ENCODE peak calls at places on chromosome 5, in six cellular contexts. One of them, this sample, is unnamed.

GRCh38 chr5:6633469-6634326 is 458 bp downstream of the SRD5A1 start:
- DNase-seq in A549: peak
- DNase-seq in endothelial cell of umbilical vein: no peak
- DNase-seq in HepG2: no peak
- DNase-seq in H1: peak
- DNase-seq in K562: no peak
- DNase-seq in this sample: peak

GRCh38 chr5:10352404-10353240 is 873 bp upstream of the MARCHF6 start:
- DNase-seq in A549: no peak
- DNase-seq in endothelial cell of umbilical vein: no peak
- DNase-seq in HepG2: peak
- DNase-seq in H1: no peak
- DNase-seq in K562: peak
- DNase-seq in this sample: no peak

GRCh38 chr5:96852769-96853168 is 23.5 kb upstream of the ERAP2 start:
- DNase-seq in A549: no peak
- DNase-seq in endothelial cell of umbilical vein: no peak
- DNase-seq in HepG2: no peak
- DNase-seq in H1: no peak
- DNase-seq in K562: no peak
- DNase-seq in this sample: no peak

GRCh38 chr5:178587793-178588611 is 2.2 kb downstream of the COL23A1 start:
- DNase-seq in A549: no peak
- DNase-seq in endothelial cell of umbilical vein: no peak
- DNase-seq in HepG2: no peak
- DNase-seq in H1: no peak
- DNase-seq in K562: no peak
- DNase-seq in this sample: no peak

GRCh38 chr5:173572431-173573125 is 43.9 kb downstream of the BOD1 start:
- DNase-seq in A549: no peak
- DNase-seq in endothelial cell of umbilical vein: no peak
- DNase-seq in HepG2: no peak
- DNase-seq in H1: no peak
- DNase-seq in K562: no peak
- DNase-seq in this sample: no peak

GRCh38 chr5:179798771-179799643 is 5.2 kb downstream of the LTC4S start:
- DNase-seq in A549: no peak
- DNase-seq in endothelial cell of umbilical vein: no peak
- DNase-seq in HepG2: no peak
- DNase-seq in H1: no peak
- DNase-seq in K562: no peak
- DNase-seq in this sample: no peak

GRCh38 chr5:106415541-106415940 is 1255.2 kb downstream of the EFNA5 start:
- DNase-seq in A549: no peak
- DNase-seq in endothelial cell of umbilical vein: no peak
- DNase-seq in HepG2: no peak
- DNase-seq in H1: no peak
- DNase-seq in K562: no peak
- DNase-seq in this sample: no peak

GRCh38 chr5:132561601-132562000 is 4.8 kb downstream of the RAD50 start:
- DNase-seq in A549: no peak
- DNase-seq in endothelial cell of umbilical vein: no peak
- DNase-seq in HepG2: no peak
- DNase-seq in H1: no peak
- DNase-seq in K562: no peak
- DNase-seq in this sample: no peak

GRCh38 chr5:13704401-13704800 is 240.1 kb downstream of the DNAH5 start:
- DNase-seq in A549: no peak
- DNase-seq in endothelial cell of umbilical vein: no peak
- DNase-seq in HepG2: no peak
- DNase-seq in H1: no peak
- DNase-seq in K562: no peak
- DNase-seq in this sample: no peak

GRCh38 chr5:93602261-93603149 is 19.5 kb downstream of the NR2F1 start:
- DNase-seq in A549: no peak
- DNase-seq in endothelial cell of umbilical vein: no peak
- DNase-seq in HepG2: no peak
- DNase-seq in H1: peak
- DNase-seq in K562: no peak
- DNase-seq in this sample: peak

GRCh38 chr5:96968614-96969013 is 32.7 kb downstream of the LNPEP start:
- DNase-seq in A549: no peak
- DNase-seq in endothelial cell of umbilical vein: peak
- DNase-seq in HepG2: no peak
- DNase-seq in H1: no peak
- DNase-seq in K562: no peak
- DNase-seq in this sample: no peak

GRCh38 chr5:150674376-150674821 is 13.3 kb downstream of the MYOZ3 start:
- DNase-seq in A549: no peak
- DNase-seq in endothelial cell of umbilical vein: no peak
- DNase-seq in HepG2: no peak
- DNase-seq in H1: no peak
- DNase-seq in K562: no peak
- DNase-seq in this sample: no peak

GRCh38 chr5:96226941-96227552 is 206.0 kb downstream of the PCSK1 start:
- DNase-seq in A549: peak
- DNase-seq in endothelial cell of umbilical vein: peak
- DNase-seq in HepG2: no peak
- DNase-seq in H1: no peak
- DNase-seq in K562: no peak
- DNase-seq in this sample: no peak

GRCh38 chr5:13660072-13660471 is 284.4 kb downstream of the DNAH5 start:
- DNase-seq in A549: peak
- DNase-seq in endothelial cell of umbilical vein: peak
- DNase-seq in HepG2: no peak
- DNase-seq in H1: no peak
- DNase-seq in K562: no peak
- DNase-seq in this sample: no peak

GRCh38 chr5:157108961-157109360 is at the start of gene HAVCR2:
- DNase-seq in A549: no peak
- DNase-seq in endothelial cell of umbilical vein: no peak
- DNase-seq in HepG2: no peak
- DNase-seq in H1: no peak
- DNase-seq in K562: no peak
- DNase-seq in this sample: no peak

GRCh38 chr5:173627860-173628392 is 11.5 kb upstream of the BOD1 start:
- DNase-seq in A549: no peak
- DNase-seq in endothelial cell of umbilical vein: no peak
- DNase-seq in HepG2: no peak
- DNase-seq in H1: peak
- DNase-seq in K562: no peak
- DNase-seq in this sample: no peak

GRCh38 chr5:77033338-77033737 is 3.1 kb downstream of the AGGF1 start:
- DNase-seq in A549: no peak
- DNase-seq in endothelial cell of umbilical vein: no peak
- DNase-seq in HepG2: no peak
- DNase-seq in H1: no peak
- DNase-seq in K562: no peak
- DNase-seq in this sample: no peak

GRCh38 chr5:154053468-154053867 is 14.7 kb downstream of the MFAP3 start:
- DNase-seq in A549: no peak
- DNase-seq in endothelial cell of umbilical vein: no peak
- DNase-seq in HepG2: no peak
- DNase-seq in H1: no peak
- DNase-seq in K562: no peak
- DNase-seq in this sample: no peak

GRCh38 chr5:33968133-33969005 is 16.1 kb downstream of the SLC45A2 start:
- DNase-seq in A549: no peak
- DNase-seq in endothelial cell of umbilical vein: no peak
- DNase-seq in HepG2: no peak
- DNase-seq in H1: no peak
- DNase-seq in K562: no peak
- DNase-seq in this sample: no peak

GRCh38 chr5:53560028-53560427 is 411 bp upstream of the NDUFS4 start:
- DNase-seq in A549: no peak
- DNase-seq in endothelial cell of umbilical vein: no peak
- DNase-seq in HepG2: no peak
- DNase-seq in H1: no peak
- DNase-seq in K562: no peak
- DNase-seq in this sample: no peak

GRCh38 chr5:17831279-17831678 is 197.0 kb downstream of the TAF11L14 start:
- DNase-seq in A549: no peak
- DNase-seq in endothelial cell of umbilical vein: no peak
- DNase-seq in HepG2: no peak
- DNase-seq in H1: no peak
- DNase-seq in K562: no peak
- DNase-seq in this sample: no peak

GRCh38 chr5:132265336-132266030 is 8.0 kb downstream of the PDLIM4 start:
- DNase-seq in A549: peak
- DNase-seq in endothelial cell of umbilical vein: peak
- DNase-seq in HepG2: peak
- DNase-seq in H1: no peak
- DNase-seq in K562: no peak
- DNase-seq in this sample: no peak

GRCh38 chr5:7518947-7519560 is 123.1 kb downstream of the ADCY2 start:
- DNase-seq in A549: peak
- DNase-seq in endothelial cell of umbilical vein: no peak
- DNase-seq in HepG2: no peak
- DNase-seq in H1: peak
- DNase-seq in K562: peak
- DNase-seq in this sample: peak

GRCh38 chr5:57482671-57483106 is at the start of gene ACTBL2:
- DNase-seq in A549: peak
- DNase-seq in endothelial cell of umbilical vein: no peak
- DNase-seq in HepG2: no peak
- DNase-seq in H1: no peak
- DNase-seq in K562: no peak
- DNase-seq in this sample: no peak

GRCh38 chr5:91224969-91225368 is 158.1 kb downstream of the ARRDC3 start:
- DNase-seq in A549: no peak
- DNase-seq in endothelial cell of umbilical vein: no peak
- DNase-seq in HepG2: no peak
- DNase-seq in H1: no peak
- DNase-seq in K562: no peak
- DNase-seq in this sample: no peak

GRCh38 chr5:131635755-131636479 is 888 bp upstream of the RAPGEF6 start:
- DNase-seq in A549: peak
- DNase-seq in endothelial cell of umbilical vein: peak
- DNase-seq in HepG2: no peak
- DNase-seq in H1: no peak
- DNase-seq in K562: peak
- DNase-seq in this sample: peak

GRCh38 chr5:139788294-139788875 is 7.2 kb upstream of the PSD2 start:
- DNase-seq in A549: no peak
- DNase-seq in endothelial cell of umbilical vein: no peak
- DNase-seq in HepG2: no peak
- DNase-seq in H1: peak
- DNase-seq in K562: no peak
- DNase-seq in this sample: peak

GRCh38 chr5:54774281-54775171 is 210.9 kb downstream of the ESM1 start:
- DNase-seq in A549: no peak
- DNase-seq in endothelial cell of umbilical vein: peak
- DNase-seq in HepG2: no peak
- DNase-seq in H1: no peak
- DNase-seq in K562: no peak
- DNase-seq in this sample: no peak

GRCh38 chr5:82405618-82406199 is 127.6 kb upstream of the RPS23 start:
- DNase-seq in A549: no peak
- DNase-seq in endothelial cell of umbilical vein: no peak
- DNase-seq in HepG2: peak
- DNase-seq in H1: no peak
- DNase-seq in K562: no peak
- DNase-seq in this sample: no peak

GRCh38 chr5:35294976-35295375 is 64.7 kb upstream of the PRLR start:
- DNase-seq in A549: no peak
- DNase-seq in endothelial cell of umbilical vein: no peak
- DNase-seq in HepG2: no peak
- DNase-seq in H1: no peak
- DNase-seq in K562: no peak
- DNase-seq in this sample: no peak

GRCh38 chr5:64585654-64586053 is 79.8 kb downstream of the RGS7BP start:
- DNase-seq in A549: no peak
- DNase-seq in endothelial cell of umbilical vein: no peak
- DNase-seq in HepG2: no peak
- DNase-seq in H1: no peak
- DNase-seq in K562: no peak
- DNase-seq in this sample: no peak

GRCh38 chr5:140251527-140251973 is 51.4 kb downstream of the PFDN1 start:
- DNase-seq in A549: peak
- DNase-seq in endothelial cell of umbilical vein: peak
- DNase-seq in HepG2: no peak
- DNase-seq in H1: no peak
- DNase-seq in K562: no peak
- DNase-seq in this sample: no peak

GRCh38 chr5:58810086-58810485 is 227.2 kb downstream of the RAB3C start:
- DNase-seq in A549: no peak
- DNase-seq in endothelial cell of umbilical vein: peak
- DNase-seq in HepG2: no peak
- DNase-seq in H1: no peak
- DNase-seq in K562: no peak
- DNase-seq in this sample: no peak

GRCh38 chr5:757346-757930 is 27.1 kb downstream of the ZDHHC11B start:
- DNase-seq in A549: no peak
- DNase-seq in endothelial cell of umbilical vein: no peak
- DNase-seq in HepG2: no peak
- DNase-seq in H1: peak
- DNase-seq in K562: peak
- DNase-seq in this sample: no peak
- TF ChIP-seq JUN in A549: no peak
- TF ChIP-seq JUN in endothelial cell of umbilical vein: no peak
- TF ChIP-seq JUN in HepG2: no peak
- TF ChIP-seq JUN in H1: no peak
- TF ChIP-seq JUN in K562: no peak
- TF ChIP-seq JUN in this sample: no peak

GRCh38 chr5:98796197-98796972 is 22.9 kb downstream of the RGMB start:
- DNase-seq in A549: peak
- DNase-seq in endothelial cell of umbilical vein: peak
- DNase-seq in HepG2: peak
- DNase-seq in H1: peak
- DNase-seq in K562: peak
- DNase-seq in this sample: peak
- TF ChIP-seq JUN in A549: no peak
- TF ChIP-seq JUN in endothelial cell of umbilical vein: peak
- TF ChIP-seq JUN in HepG2: no peak
- TF ChIP-seq JUN in H1: peak
- TF ChIP-seq JUN in K562: no peak
- TF ChIP-seq JUN in this sample: no peak

GRCh38 chr5:16456103-16456832 is 9.3 kb downstream of the ZNF622 start:
- DNase-seq in A549: peak
- DNase-seq in endothelial cell of umbilical vein: peak
- DNase-seq in HepG2: peak
- DNase-seq in H1: no peak
- DNase-seq in K562: peak
- DNase-seq in this sample: no peak
- TF ChIP-seq JUN in A549: no peak
- TF ChIP-seq JUN in endothelial cell of umbilical vein: peak
- TF ChIP-seq JUN in HepG2: no peak
- TF ChIP-seq JUN in H1: no peak
- TF ChIP-seq JUN in K562: no peak
- TF ChIP-seq JUN in this sample: no peak

DNA sequence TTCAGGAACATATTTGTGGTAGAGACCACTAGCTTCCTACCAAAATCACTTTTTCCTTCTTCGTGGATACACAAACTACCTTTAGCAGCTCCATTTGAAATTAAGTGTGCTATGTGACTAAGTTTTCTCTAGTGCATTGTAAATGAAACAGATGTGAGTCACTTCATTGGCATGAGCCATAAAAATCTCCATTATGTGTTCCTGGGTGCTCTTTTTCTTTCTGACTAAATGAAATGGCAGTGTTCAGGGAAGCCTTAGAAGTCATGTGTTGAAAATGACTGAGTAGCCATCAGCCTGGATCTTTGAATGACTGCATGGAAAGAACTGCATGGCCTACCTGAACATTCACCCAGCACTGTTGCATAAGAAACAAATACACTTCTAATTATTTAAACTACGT is 107.9 kb downstream of the NDUFAF2 start:
- DNase-seq in A549: peak
- DNase-seq in endothelial cell of umbilical vein: peak
- DNase-seq in HepG2: peak
- DNase-seq in H1: no peak
- DNase-seq in K562: no peak
- DNase-seq in this sample: no peak
- TF ChIP-seq JUN in A549: no peak
- TF ChIP-seq JUN in endothelial cell of umbilical vein: no peak
- TF ChIP-seq JUN in HepG2: no peak
- TF ChIP-seq JUN in H1: no peak
- TF ChIP-seq JUN in K562: no peak
- TF ChIP-seq JUN in this sample: no peak